ENCODE peak calls at places on chromosomes 5 and 9, in nine cellular contexts. B is KG1; P is NCI-H1092 treated with DMSO at 0.1 percent for 48 hours; O is stimulated activated CD8-positive, alpha-beta memory T cell treated with anti-CD3 and anti-CD28 coated beads, Interleukin-15, amount 100 ng/mL, for 24 hours; V is body of pancreas; Z is H4; J is T47D; C is SW480; F is nephron progenitor cell. L is an unnamed sample.

GRCh38 chr9:137217276-137218211 is 4.5 kb downstream of the RNF208 start:
- DNase-seq in V (peak), C (peak), B (no peak), O (no peak), Z (no peak), F (peak), P (no peak), J (peak), L (no peak)

GRCh38 chr5:89556215-89557009 is 673.4 kb upstream of the MEF2C start:
- DNase-seq in Z (peak), F (no peak), P (no peak), O (no peak), C (peak), V (no peak), J (no peak), B (no peak), L (no peak)

GRCh38 chr5:36756848-36757247 is 119.7 kb upstream of the NIPBL start:
- DNase-seq in F (no peak), B (no peak), Z (no peak), V (no peak), J (no peak), O (no peak), C (no peak), P (no peak), L (no peak)

GRCh38 chr5:74938250-74938649 is 72.1 kb upstream of the FAM169A start:
- DNase-seq in P (no peak), C (peak), J (no peak), O (no peak), V (no peak), B (peak), F (no peak), Z (no peak), L (no peak)

GRCh38 chr5:135973323-135974018 is 18.7 kb upstream of the LECT2 start:
- DNase-seq in O (no peak), B (no peak), Z (no peak), V (peak), J (peak), F (no peak), P (no peak), C (no peak), L (no peak)

GRCh38 chr5:86688414-86688813 is 70.7 kb downstream of the COX7C start:
- DNase-seq in F (no peak), C (no peak), J (no peak), P (no peak), B (no peak), V (no peak), O (no peak), Z (no peak), L (no peak)

GRCh38 chr5:87069974-87070608 is 197.6 kb upstream of the RASA1 start:
- DNase-seq in P (no peak), F (no peak), C (peak), V (peak), Z (peak), B (no peak), J (peak), O (no peak), L (no peak)

GRCh38 chr5:31220968-31221367 is 27.5 kb downstream of the CDH6 start:
- DNase-seq in V (peak), P (no peak), O (no peak), C (no peak), F (no peak), B (no peak), J (no peak), Z (no peak), L (no peak)

GRCh38 chr5:10306806-10307205 is 896 bp downstream of the CMBL start:
- DNase-seq in P (peak), J (no peak), V (no peak), B (no peak), C (no peak), F (no peak), Z (no peak), O (no peak), L (no peak)

GRCh38 chr9:92010705-92011536 is 60.9 kb upstream of the ROR2 start:
- DNase-seq in Z (no peak), V (no peak), B (no peak), C (no peak), O (no peak), J (no peak), F (no peak), P (no peak), L (no peak)

GRCh38 chr5:174418809-174419522 is 305.4 kb upstream of the MSX2 start:
- DNase-seq in Z (no peak), F (peak), B (peak), V (peak), P (no peak), J (peak), O (no peak), C (peak), L (no peak)

L was measured in esophagus squamous epithelium.